ENCODE peak calls at places on chromosomes 1 and 21, in seven cellular contexts. Z, K, P, I, L, A and O are unnamed samples.
A peak's percentile ranks its signal among the peaks of the same experiment; 100 is the strongest.

GRCh38 chr1:111920221-111921024 is 69.0 kb downstream of the KCND3 start:
- DNase-seq in L (no peak), A (peak; percentile 22), I (no peak), P (no peak), Z (peak; percentile 92), K (peak; percentile 6), O (no peak)

GRCh38 chr1:14561014-14561693 is 37.3 kb upstream of the KAZN start:
- DNase-seq in P (no peak), I (no peak), Z (no peak), K (no peak), A (no peak), L (no peak), O (no peak)

GRCh38 chr1:191320062-191320461 is 838.2 kb upstream of the RGS18 start:
- DNase-seq in I (no peak), P (no peak), A (no peak), Z (no peak), K (no peak), L (no peak), O (no peak)

GRCh38 chr1:196007763-196008162 is 600.5 kb downstream of the KCNT2 start:
- DNase-seq in I (no peak), K (no peak), Z (no peak), A (no peak), L (no peak), P (no peak), O (no peak)

GRCh38 chr21:45709127-45709526 is 65.6 kb downstream of the PCBP3 start:
- DNase-seq in L (no peak), I (no peak), Z (no peak), A (no peak), P (no peak), K (peak; percentile 3), O (no peak)

GRCh38 chr1:5891141-5891540 is 101.1 kb downstream of the NPHP4 start:
- DNase-seq in Z (no peak), I (no peak), A (no peak), K (no peak), L (no peak), P (no peak), O (no peak)

GRCh38 chr1:184535191-184535970 is 148.6 kb downstream of the C1orf21 start:
- DNase-seq in I (no peak), L (no peak), A (no peak), P (no peak), K (peak; percentile 65), Z (no peak), O (no peak)

GRCh38 chr1:24558902-24559791 is 3.3 kb downstream of the NCMAP start:
- DNase-seq in P (peak; percentile 59), L (no peak), Z (no peak), A (peak; percentile 27), K (peak; percentile 88), I (peak; percentile 89), O (no peak)

GRCh38 chr1:203287109-203287893 is 18.0 kb upstream of the BTG2 start:
- DNase-seq in Z (peak; percentile 78), I (peak; percentile 83), P (no peak), K (no peak), A (no peak), L (peak; percentile 67), O (peak; percentile 89)

GRCh38 chr21:14762734-14763694 is 216.9 kb upstream of the SAMSN1 start:
- DNase-seq in I (no peak), A (no peak), Z (no peak), L (no peak), P (no peak), K (peak; percentile 23), O (peak; percentile 67)

GRCh38 chr1:192010406-192010805 is 147.9 kb upstream of the RGS18 start:
- DNase-seq in P (no peak), L (no peak), Z (no peak), I (no peak), A (no peak), K (peak; percentile 46), O (no peak)

GRCh38 chr21:45109831-45110492 is 35.6 kb downstream of the ADARB1 start:
- DNase-seq in L (no peak), P (no peak), Z (no peak), A (no peak), I (no peak), K (no peak), O (peak; percentile 82)

GRCh38 chr1:172447641-172448040 is 3.8 kb upstream of the PIGC start:
- DNase-seq in P (no peak), I (no peak), A (no peak), Z (no peak), K (no peak), L (no peak), O (no peak)

GRCh38 chr1:172885976-172886375 is 164.8 kb downstream of the TNFSF18 start:
- DNase-seq in K (no peak), A (no peak), P (no peak), Z (no peak), L (no peak), I (no peak), O (no peak)

GRCh38 chr1:228833911-228834631 is 98.8 kb downstream of the RHOU start:
- DNase-seq in I (no peak), P (no peak), Z (no peak), A (no peak), L (no peak), K (peak; percentile 30), O (no peak)

GRCh38 chr1:229579101-229579651 is 20.7 kb upstream of the ABCB10 start:
- DNase-seq in P (no peak), K (peak; percentile 67), Z (peak; percentile 71), I (peak; percentile 48), L (no peak), A (peak; percentile 88), O (peak; percentile 63)

GRCh38 chr1:68570859-68571258 is 74.0 kb upstream of the DEPDC1 start:
- DNase-seq in A (no peak), P (no peak), L (no peak), Z (peak; percentile 14), K (peak; percentile 12), I (no peak), O (no peak)

GRCh38 chr1:21836010-21836409 is 23.9 kb downstream of the LDLRAD2 start:
- DNase-seq in L (no peak), K (no peak), P (no peak), A (no peak), I (no peak), Z (no peak), O (no peak)

GRCh38 chr1:219174672-219175564 is 1.2 kb downstream of the LYPLAL1 start:
- DNase-seq in I (peak; percentile 28), A (no peak), K (peak; percentile 98), L (no peak), Z (no peak), P (peak; percentile 9), O (peak; percentile 15)

GRCh38 chr1:2110738-2111673 is 60.8 kb downstream of the PRKCZ start:
- DNase-seq in P (no peak), K (no peak), Z (no peak), L (no peak), I (no peak), A (no peak), O (no peak)

GRCh38 chr1:67274623-67275325 is 32.9 kb upstream of the IL12RB2 start:
- DNase-seq in I (no peak), A (no peak), P (no peak), K (no peak), Z (no peak), L (no peak), O (peak; percentile 43)

GRCh38 chr1:190633488-190633887 is 155.8 kb upstream of the BRINP3 start:
- DNase-seq in A (no peak), Z (no peak), L (no peak), K (peak; percentile 2), P (no peak), I (no peak), O (no peak)

GRCh38 chr1:179151908-179152682 is 70.2 kb downstream of the TOR3A start:
- DNase-seq in Z (no peak), L (no peak), K (no peak), P (no peak), A (no peak), I (no peak), O (no peak)

GRCh38 chr1:8040586-8040985 is 14.5 kb upstream of the ERRFI1 start:
- DNase-seq in A (no peak), Z (no peak), I (peak; percentile 89), L (no peak), K (peak; percentile 98), P (peak; percentile 69), O (no peak)

GRCh38 chr1:40067023-40067422 is 26.5 kb downstream of the CAP1 start:
- DNase-seq in Z (no peak), P (no peak), L (no peak), K (peak; percentile 26), A (no peak), I (no peak), O (no peak)

GRCh38 chr1:96730574-96731298 is 9.2 kb downstream of the PTBP2 start:
- DNase-seq in P (no peak), Z (no peak), A (no peak), I (no peak), L (no peak), K (peak; percentile 74), O (no peak)

GRCh38 chr1:154994269-154994977 is 1.0 kb downstream of the LENEP start:
- DNase-seq in L (no peak), I (no peak), A (no peak), P (no peak), K (no peak), Z (no peak), O (no peak)

GRCh38 chr1:38083541-38083940 is 36.9 kb upstream of the POU3F1 start:
- DNase-seq in K (no peak), P (no peak), L (no peak), I (no peak), A (no peak), Z (peak; percentile 29), O (no peak)

GRCh38 chr1:187442590-187442989 is 613.8 kb downstream of the PLA2G4A start:
- DNase-seq in Z (no peak), K (no peak), I (no peak), A (no peak), L (no peak), P (no peak), O (no peak)

GRCh38 chr21:43196789-43197188 is 28.0 kb downstream of the CRYAA start:
- DNase-seq in Z (no peak), L (no peak), K (peak; percentile 39), I (peak; percentile 71), A (no peak), P (no peak), O (no peak)

GRCh38 chr1:102174259-102174863 is 177.6 kb upstream of the OLFM3 start:
- DNase-seq in Z (no peak), I (no peak), K (no peak), L (no peak), A (no peak), P (no peak), O (no peak)

GRCh38 chr1:202632241-202632640 is 78.0 kb downstream of the SYT2 start:
- DNase-seq in K (no peak), I (no peak), A (no peak), Z (no peak), L (no peak), P (no peak), O (no peak)

GRCh38 chr21:30981403-30981802 is 56.9 kb downstream of the KRTAP19-8 start:
- DNase-seq in Z (no peak), P (no peak), K (no peak), L (no peak), I (no peak), A (no peak), O (no peak)

GRCh38 chr1:230159580-230159979 is 92.5 kb downstream of the GALNT2 start:
- DNase-seq in K (no peak), Z (no peak), P (no peak), A (no peak), L (no peak), I (no peak), O (no peak)

GRCh38 chr1:14949836-14950674 is 203.5 kb upstream of the TMEM51 start:
- DNase-seq in I (no peak), P (no peak), A (no peak), L (no peak), K (no peak), Z (no peak), O (no peak)

GRCh38 chr1:1253314-1253713 is 6.8 kb upstream of the C1QTNF12 start:
- DNase-seq in L (no peak), I (no peak), A (no peak), Z (no peak), P (no peak), K (no peak), O (no peak)